ENCODE peak calls at places on chromosome 10, in seven cellular contexts. P is head of caudate nucleus, X is NCI-H460, T is HEK293T, A is tibial artery, V is GM04503, I is NCI-H1436. E is an unnamed sample.

GRCh38 chr10:93440591-93441012 is 41.5 kb downstream of the MYOF start:
- DNase-seq in P (no peak), X (no peak), T (no peak), A (no peak), V (peak; percentile 56), I (no peak), E (peak; percentile 54)

GRCh38 chr10:22386396-22386928 is 41.2 kb downstream of the SPAG6 start:
- DNase-seq in P (no peak), X (no peak), T (no peak), A (no peak), V (no peak), I (no peak), E (no peak)

GRCh38 chr10:23694446-23694920 is 255.6 kb downstream of the OTUD1 start:
- DNase-seq in P (peak; percentile 17), X (no peak), T (peak; percentile 16), A (no peak), V (no peak), I (no peak), E (no peak)

GRCh38 chr10:89792187-89792586 is 90.8 kb downstream of the KIF20B start:
- DNase-seq in P (no peak), X (no peak), T (no peak), A (no peak), V (no peak), I (no peak), E (no peak)

GRCh38 chr10:28410420-28411135 is 107.7 kb upstream of the MPP7 start:
- DNase-seq in P (no peak), X (no peak), T (peak; percentile 21), A (no peak), V (no peak), I (no peak), E (no peak)

GRCh38 chr10:19629559-19629958 is 186.7 kb upstream of the PLXDC2 start:
- DNase-seq in P (peak; percentile 67), X (peak; percentile 3), T (peak; percentile 19), A (peak; percentile 83), V (no peak), I (no peak), E (no peak)

GRCh38 chr10:27190508-27190907 is 35.4 kb downstream of the MASTL start:
- DNase-seq in P (no peak), X (no peak), T (no peak), A (no peak), V (no peak), I (no peak), E (no peak)

GRCh38 chr10:74991435-74991834 is 120.0 kb upstream of the SAMD8 start:
- DNase-seq in P (no peak), X (peak; percentile 54), T (peak; percentile 67), A (no peak), V (no peak), I (peak; percentile 32), E (no peak)

GRCh38 chr10:48444266-48444665 is 137.8 kb downstream of the MAPK8 start:
- DNase-seq in P (no peak), X (peak; percentile 8), T (peak; percentile 28), A (no peak), V (no peak), I (peak; percentile 45), E (no peak)

GRCh38 chr10:43226441-43226840 is 40.4 kb downstream of the RASGEF1A start:
- DNase-seq in P (no peak), X (no peak), T (no peak), A (no peak), V (no peak), I (no peak), E (no peak)

GRCh38 chr10:113959383-113959760 is 84.3 kb upstream of the ADRB1 start:
- DNase-seq in P (no peak), X (peak; percentile 20), T (no peak), A (no peak), V (no peak), I (no peak), E (no peak)

GRCh38 chr10:94361161-94361794 is 1.5 kb downstream of the NOC3L start:
- DNase-seq in P (no peak), X (peak; percentile 18), T (no peak), A (no peak), V (no peak), I (no peak), E (no peak)

GRCh38 chr10:4678951-4679671 is 146.9 kb upstream of the AKR1E2 start:
- DNase-seq in P (no peak), X (no peak), T (no peak), A (no peak), V (no peak), I (no peak), E (no peak)

GRCh38 chr10:19689231-19689630 is 127.0 kb upstream of the PLXDC2 start:
- DNase-seq in P (no peak), X (no peak), T (no peak), A (no peak), V (no peak), I (no peak), E (no peak)

GRCh38 chr10:112959207-112959838 is 9.3 kb downstream of the TCF7L2 start:
- DNase-seq in P (no peak), X (no peak), T (no peak), A (no peak), V (no peak), I (no peak), E (no peak)

GRCh38 chr10:101027281-101027680 is 3.6 kb downstream of the PDZD7 start:
- DNase-seq in P (no peak), X (no peak), T (no peak), A (no peak), V (no peak), I (no peak), E (no peak)

E was measured in AG09319.